ENCODE peak calls at places on chromosomes 6 and 20, in eight cellular contexts. R is small intestine, H is stomach, K is GM06990, B is adrenal gland, A is cardiac muscle cell, Q is AG04450, W is body of pancreas. D is an unnamed sample.

GRCh38 chr6:52872031-52872430 is 31.4 kb upstream of the GSTA5 start:
- DNase-seq in A (no peak), W (no peak), R (peak; percentile 94), K (no peak), B (no peak), Q (no peak), H (no peak), D (no peak)

GRCh38 chr6:33894438-33894837 is 90.6 kb upstream of the MLN start:
- DNase-seq in W (no peak), H (no peak), A (no peak), B (no peak), R (no peak), Q (no peak), K (no peak), D (no peak)

GRCh38 chr20:2125474-2126112 is 24.0 kb downstream of the STK35 start:
- DNase-seq in A (no peak), Q (no peak), W (no peak), R (no peak), B (peak; percentile 40), K (no peak), H (no peak), D (no peak)

GRCh38 chr6:108616544-108616943 is 55.8 kb downstream of the FOXO3 start:
- DNase-seq in H (no peak), B (no peak), K (no peak), R (no peak), A (no peak), Q (no peak), W (no peak), D (no peak)

GRCh38 chr6:95143408-95144180 is 433.7 kb upstream of the MANEA start:
- DNase-seq in H (no peak), K (no peak), R (no peak), A (no peak), W (no peak), B (no peak), Q (no peak), D (no peak)

GRCh38 chr6:67896476-67896875 is 738.6 kb upstream of the ADGRB3 start:
- DNase-seq in B (no peak), R (no peak), Q (no peak), W (no peak), K (no peak), H (no peak), A (peak; percentile 39), D (no peak)

GRCh38 chr6:90502381-90502780 is 84.5 kb downstream of the MAP3K7 start:
- DNase-seq in H (no peak), W (no peak), B (no peak), R (no peak), K (no peak), A (no peak), Q (no peak), D (no peak)

GRCh38 chr6:54695815-54696214 is 150.8 kb upstream of the FAM83B start:
- DNase-seq in K (no peak), B (no peak), H (no peak), Q (no peak), A (no peak), W (no peak), R (no peak), D (no peak)

GRCh38 chr20:44615169-44615791 is 32.9 kb downstream of the PKIG start:
- DNase-seq in Q (no peak), K (no peak), H (no peak), A (no peak), B (no peak), W (no peak), R (no peak), D (no peak)

GRCh38 chr20:62808211-62808865 is 3.7 kb downstream of the OGFR start:
- DNase-seq in R (no peak), Q (no peak), H (peak; percentile 70), B (peak; percentile 77), A (peak; percentile 75), K (peak; percentile 50), W (peak; percentile 77), D (peak; percentile 67)

GRCh38 chr6:158024566-158025297 is 43.1 kb downstream of the SYNJ2 start:
- DNase-seq in H (no peak), Q (no peak), R (no peak), K (no peak), A (no peak), W (no peak), B (no peak), D (no peak)

GRCh38 chr20:50070361-50070760 is 42.6 kb downstream of the UBE2V1 start:
- DNase-seq in R (no peak), W (no peak), H (no peak), A (no peak), Q (no peak), K (no peak), B (no peak), D (no peak)

GRCh38 chr20:3158968-3159431 is 665 bp downstream of the FASTKD5 start:
- DNase-seq in K (no peak), B (no peak), Q (no peak), A (peak; percentile 17), H (no peak), W (no peak), R (peak; percentile 39), D (no peak)

GRCh38 chr6:81565071-81565470 is 187.4 kb downstream of the TENT5A start:
- DNase-seq in W (no peak), Q (no peak), K (no peak), R (no peak), A (no peak), H (no peak), B (no peak), D (no peak)

GRCh38 chr20:50845566-50846211 is 50.8 kb downstream of the BCAS4 start:
- DNase-seq in A (no peak), R (no peak), W (no peak), H (no peak), Q (no peak), K (no peak), B (no peak), D (no peak)

GRCh38 chr6:15036690-15037245 is 209.1 kb upstream of the JARID2 start:
- DNase-seq in Q (no peak), W (peak; percentile 70), A (peak; percentile 96), H (peak; percentile 39), R (peak; percentile 91), B (no peak), K (no peak), D (peak; percentile 93)

GRCh38 chr6:87393026-87393622 is 14.6 kb upstream of the CFAP206 start:
- DNase-seq in B (peak; percentile 33), Q (no peak), H (no peak), W (peak; percentile 46), K (peak; percentile 26), A (peak; percentile 80), R (peak; percentile 64), D (peak; percentile 49)

GRCh38 chr20:38728237-38728761 is 4.0 kb downstream of the SLC32A1 start:
- DNase-seq in K (peak; percentile 22), H (no peak), Q (no peak), R (no peak), B (no peak), W (no peak), A (no peak), D (no peak)

GRCh38 chr6:21826031-21826430 is 232.5 kb downstream of the SOX4 start:
- DNase-seq in B (no peak), R (no peak), W (no peak), A (peak; percentile 30), H (no peak), Q (no peak), K (no peak), D (no peak)

GRCh38 chr20:1423625-1424106 is 30.8 kb upstream of the FKBP1A start:
- DNase-seq in Q (no peak), H (peak; percentile 77), A (peak; percentile 43), K (no peak), R (peak; percentile 91), W (peak; percentile 63), B (peak; percentile 47), D (no peak)

GRCh38 chr20:52137850-52138249 is 53.7 kb downstream of the ZFP64 start:
- DNase-seq in A (no peak), K (no peak), B (no peak), Q (no peak), W (no peak), R (no peak), H (no peak), D (no peak)
- H3K27me3 ChIP-seq in A (no peaks in the 10 kb centered on the region), K (no peaks in the 10 kb centered on the region), B (no peaks in the 10 kb centered on the region), Q (no peaks in the 10 kb centered on the region), W (no peaks in the 10 kb centered on the region), R (no peaks in the 10 kb centered on the region), H (no peaks in the 10 kb centered on the region), D (no peaks in the 10 kb centered on the region)

DNA sequence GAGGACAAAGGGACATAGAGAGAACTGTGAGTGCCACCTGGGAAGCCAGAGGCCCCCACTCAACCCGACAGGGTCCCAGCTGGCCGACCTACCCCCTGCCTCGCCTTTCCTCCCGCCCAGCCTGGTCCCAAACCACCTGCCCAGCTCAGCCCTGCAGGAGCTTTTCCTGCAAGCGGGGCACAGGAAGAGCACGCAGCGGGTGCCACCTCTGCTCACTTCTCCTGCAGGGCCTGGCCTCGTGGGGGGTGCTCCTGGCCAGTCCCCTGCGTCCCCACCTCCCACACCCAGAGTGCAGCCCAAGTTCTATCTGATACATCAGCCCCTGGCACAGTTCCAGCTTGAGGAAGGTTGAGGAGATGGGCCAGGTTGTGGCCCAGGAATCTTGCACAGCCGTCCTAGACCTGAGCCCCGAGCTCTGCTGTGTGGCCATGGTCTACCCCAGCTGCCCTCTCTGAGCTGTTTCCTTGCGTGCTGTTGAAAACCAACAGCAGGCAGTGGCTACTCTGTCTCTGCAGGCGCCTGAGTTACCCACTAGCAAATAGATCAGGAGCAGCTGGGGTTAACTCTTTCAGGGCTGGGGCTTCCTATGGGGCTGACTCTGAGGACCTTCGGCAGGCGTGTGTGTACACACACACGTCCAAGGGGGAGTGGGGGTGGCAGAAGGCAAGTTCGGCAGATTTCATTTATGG is 1.7 kb downstream of the NECAB3 start:
- DNase-seq in W (peak; percentile 41), K (no peak), R (peak; percentile 27), A (no peak), B (peak; percentile 70), H (no peak), Q (no peak), D (no peak)
- H3K4me3 ChIP-seq in W (no peak overlapping the region), K (no peak overlapping the region), R (no peak overlapping the region), A (peak overlapping the region; percentile 85), B (no peak overlapping the region), H (peak overlapping the region; percentile 77), Q (peak overlapping the region; percentile 69), D (peak overlapping the region; percentile 77)

GRCh38 chr6:98824163-98824906 is 10.0 kb upstream of the POU3F2 start:
- DNase-seq in W (no peak), Q (no peak), R (no peak), H (no peak), K (no peak), B (no peak), A (peak; percentile 48), D (no peak)

GRCh38 chr6:98823428-98823827 is 10.9 kb upstream of the POU3F2 start:
- DNase-seq in B (no peak), R (no peak), H (no peak), A (no peak), K (no peak), Q (no peak), W (no peak), D (no peak)

GRCh38 chr6:98825602-98826230 is 8.7 kb upstream of the POU3F2 start:
- DNase-seq in K (no peak), Q (no peak), B (no peak), H (no peak), R (no peak), W (no peak), A (no peak), D (no peak)

GRCh38 chr6:98824907-98825601 is 9.3 kb upstream of the POU3F2 start:
- DNase-seq in A (no peak), W (no peak), R (no peak), K (no peak), Q (no peak), H (no peak), B (no peak), D (no peak)

GRCh38 chr6:98823845-98824162 is 10.6 kb upstream of the POU3F2 start:
- DNase-seq in B (no peak), A (no peak), K (no peak), Q (no peak), W (no peak), H (no peak), R (no peak), D (no peak)
- H3K27me3 ChIP-seq in B (peaks cover 72% of the 10 kb centered on the region), A (peaks cover 72% of the 10 kb centered on the region), K (no peaks in the 10 kb centered on the region), Q (peaks cover 63% of the 10 kb centered on the region), W (peaks cover 34% of the 10 kb centered on the region), H (peaks cover 93% of the 10 kb centered on the region), R (peaks cover 3% of the 10 kb centered on the region), D (no peaks in the 10 kb centered on the region)

GRCh38 chr6:167093406-167093921 is 29.4 kb upstream of the CCR6 start:
- DNase-seq in Q (no peak), R (no peak), W (no peak), H (no peak), B (no peak), A (no peak), K (peak; percentile 65), D (no peak)
- H3K4me3 ChIP-seq in Q (no peak overlapping the region), R (no peak overlapping the region), W (no peak overlapping the region), H (peak overlapping the region; percentile 29), B (no peak overlapping the region), A (no peak overlapping the region), K (peak overlapping the region; percentile 73), D (no peak overlapping the region)

D was measured in testis.